ENCODE peak calls at places on chromosomes 3 and 15, in five cellular contexts. Z is tibial nerve, V is osteoblast, P is fibroblast of mammary gland, K is omental fat pad. Q is an unnamed sample.

GRCh38 chr3:56042326-56042951 is 425.8 kb downstream of the ERC2 start:
- DNase-seq in Z (no peak), V (no peak), P (peak; percentile 45), K (no peak), Q (peak; percentile 66)

GRCh38 chr15:45646220-45646619 is 11.4 kb downstream of the SQOR start:
- DNase-seq in Z (no peak), V (peak; percentile 86), P (peak; percentile 59), K (no peak), Q (peak; percentile 16)

GRCh38 chr15:76340802-76341365 is 4.3 kb downstream of the ISL2 start:
- DNase-seq in Z (no peak), V (peak; percentile 87), P (no peak), K (no peak), Q (no peak)

GRCh38 chr15:59668571-59668970 is 11.3 kb upstream of the GTF2A2 start:
- DNase-seq in Z (no peak), V (no peak), P (no peak), K (no peak), Q (no peak)

GRCh38 chr3:195187609-195188529 is 83.1 kb downstream of the XXYLT1 start:
- DNase-seq in Z (no peak), V (no peak), P (peak; percentile 68), K (no peak), Q (peak; percentile 64)

GRCh38 chr3:72255191-72255590 is 470.2 kb upstream of the PROK2 start:
- DNase-seq in Z (no peak), V (no peak), P (peak; percentile 31), K (no peak), Q (peak; percentile 29)

GRCh38 chr15:67824157-67824899 is 981 bp upstream of the SKOR1 start:
- DNase-seq in Z (no peak), V (no peak), P (no peak), K (no peak), Q (no peak)

GRCh38 chr15:48652510-48653076 is 7.1 kb upstream of the FBN1 start:
- DNase-seq in Z (no peak), V (no peak), P (no peak), K (no peak), Q (no peak)

GRCh38 chr15:85615930-85616329 is 178.8 kb downstream of the KLHL25 start:
- DNase-seq in Z (no peak), V (no peak), P (peak; percentile 81), K (no peak), Q (peak; percentile 59)

GRCh38 chr15:80709542-80709941 is 14.4 kb downstream of the ABHD17C start:
- DNase-seq in Z (no peak), V (peak; percentile 29), P (no peak), K (no peak), Q (no peak)

GRCh38 chr3:198080521-198081384 is 120.7 kb downstream of the LMLN start:
- DNase-seq in Z (no peak), V (peak; percentile 91), P (peak; percentile 51), K (peak; percentile 30), Q (peak; percentile 66)

GRCh38 chr3:13015286-13016082 is 57.7 kb downstream of the IQSEC1 start:
- DNase-seq in Z (no peak), V (peak; percentile 65), P (no peak), K (no peak), Q (no peak)

GRCh38 chr3:127730666-127731294 is 58.0 kb downstream of the ABTB1 start:
- DNase-seq in Z (no peak), V (no peak), P (no peak), K (no peak), Q (no peak)

GRCh38 chr3:187139126-187139894 is at the start of gene RPL39L:
- DNase-seq in Z (peak; percentile 54), V (peak; percentile 98), P (peak; percentile 78), K (peak; percentile 46), Q (peak; percentile 89)

GRCh38 chr15:22980189-22981136 is at the start of gene CYFIP1:
- DNase-seq in Z (peak; percentile 69), V (peak; percentile 100), P (peak; percentile 80), K (peak; percentile 44), Q (peak; percentile 84)

GRCh38 chr3:113053169-113053568 is 62.4 kb downstream of the GTPBP8 start:
- DNase-seq in Z (no peak), V (no peak), P (no peak), K (no peak), Q (no peak)

GRCh38 chr3:102182162-102182561 is 252.7 kb upstream of the ZPLD1 start:
- DNase-seq in Z (no peak), V (no peak), P (no peak), K (no peak), Q (peak; percentile 56)

GRCh38 chr3:67094769-67095168 is 96.7 kb downstream of the KBTBD8 start:
- DNase-seq in Z (no peak), V (no peak), P (peak; percentile 14), K (no peak), Q (no peak)

GRCh38 chr3:122572940-122573412 is 4.5 kb upstream of the PARP15 start:
- DNase-seq in Z (no peak), V (no peak), P (peak; percentile 65), K (no peak), Q (peak; percentile 30)

GRCh38 chr15:91496754-91497691 is 356.5 kb upstream of the SLCO3A1 start:
- DNase-seq in Z (no peak), V (no peak), P (no peak), K (no peak), Q (no peak)

GRCh38 chr15:80550910-80551265 is 144.2 kb upstream of the ABHD17C start:
- DNase-seq in Z (no peak), V (no peak), P (peak; percentile 73), K (no peak), Q (no peak)

GRCh38 chr3:192212335-192212734 is 515.0 kb downstream of the FGF12 start:
- DNase-seq in Z (no peak), V (no peak), P (no peak), K (no peak), Q (no peak)
- TF ChIP-seq CTCF in Z (no peak), V (no peak), P (no peak), K (no peak), Q (peak; percentile 31)

DNA sequence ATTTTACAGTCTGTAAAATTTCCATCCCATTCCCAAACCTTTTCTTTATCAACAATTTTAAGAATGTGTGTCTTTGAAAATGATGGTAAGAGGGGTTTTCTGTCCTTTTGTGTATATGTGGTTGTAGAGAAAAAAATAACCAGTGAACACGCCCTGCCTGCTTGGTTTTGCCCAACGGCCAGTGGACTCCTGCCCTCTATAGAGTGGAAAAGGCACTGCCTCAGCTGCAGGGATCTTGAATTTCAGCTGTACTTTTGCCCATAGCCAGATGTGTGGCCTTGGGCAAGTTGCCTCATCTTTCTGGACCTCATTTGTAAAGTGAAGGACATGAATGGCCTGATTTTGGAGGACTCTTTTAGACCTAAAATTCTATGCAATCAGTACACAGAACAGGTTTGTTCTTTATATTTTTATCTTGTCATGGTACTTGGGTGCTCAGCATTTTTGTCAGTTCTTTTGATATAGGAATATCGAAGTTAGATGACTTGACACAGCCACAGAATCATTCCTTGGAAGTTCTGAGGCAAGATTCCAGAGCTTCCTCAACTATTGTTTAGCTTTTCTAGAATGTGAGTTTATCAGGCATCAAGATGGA is 81.0 kb downstream of the CLDN11 start:
- DNase-seq in Z (no peak), V (peak; percentile 90), P (peak; percentile 85), K (no peak), Q (peak; percentile 56)
- TF ChIP-seq CTCF in Z (peak; percentile 36), V (peak; percentile 70), P (peak; percentile 92), K (no peak), Q (peak; percentile 78)

DNA sequence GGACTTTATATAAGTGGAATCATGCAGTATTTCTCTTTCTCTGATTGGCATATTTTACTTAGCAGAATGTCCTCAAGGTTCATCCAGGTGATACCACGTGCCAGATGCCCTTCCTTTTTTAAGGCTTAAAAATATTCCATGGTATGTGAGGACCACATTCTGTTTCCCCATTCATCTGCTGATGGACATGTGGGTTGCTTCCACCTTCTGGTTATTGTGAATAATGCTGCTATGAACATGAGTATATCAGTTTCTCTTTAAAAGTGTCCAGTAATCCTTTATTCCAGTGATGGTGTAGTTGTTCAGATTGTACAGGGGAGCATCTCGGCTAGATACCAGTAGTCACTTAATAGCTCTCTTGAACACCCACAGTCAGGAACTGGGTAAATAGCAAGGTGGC is 50.4 kb upstream of the ATG7 start:
- DNase-seq in Z (no peak), V (no peak), P (no peak), K (no peak), Q (no peak)
- TF ChIP-seq CTCF in Z (no peak), V (peak; percentile 47), P (peak; percentile 14), K (no peak), Q (peak; percentile 24)

DNA sequence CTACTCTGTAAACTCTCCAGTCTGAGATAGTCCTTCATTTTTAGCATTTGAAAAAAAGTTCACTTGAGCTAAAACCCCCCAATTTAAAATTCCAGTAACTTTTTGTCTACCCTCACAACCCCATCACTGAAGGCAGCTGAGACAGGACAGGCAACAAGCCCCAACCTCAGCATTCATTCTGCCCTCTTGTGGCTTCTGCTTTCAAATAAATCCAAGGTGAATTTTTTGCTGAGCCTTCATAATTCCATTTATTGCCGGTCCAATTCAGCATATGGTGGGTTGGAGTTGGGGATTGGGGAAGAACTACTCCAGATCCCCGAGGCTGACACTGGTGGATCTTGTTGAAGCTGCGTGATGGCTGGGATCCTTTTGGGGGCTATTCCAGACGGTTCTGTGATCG is 88.4 kb upstream of the THRB start:
- DNase-seq in Z (no peak), V (no peak), P (peak; percentile 52), K (no peak), Q (no peak)
- TF ChIP-seq CTCF in Z (peak; percentile 6), V (no peak), P (peak; percentile 46), K (no peak), Q (peak; percentile 17)

GRCh38 chr3:124398594-124398993 is 331.7 kb upstream of the UMPS start:
- DNase-seq in Z (no peak), V (no peak), P (no peak), K (no peak), Q (no peak)

GRCh38 chr3:124396397-124396796 is 333.9 kb upstream of the UMPS start:
- DNase-seq in Z (no peak), V (no peak), P (no peak), K (no peak), Q (no peak)

GRCh38 chr3:124395165-124395564 is 335.1 kb upstream of the UMPS start:
- DNase-seq in Z (no peak), V (no peak), P (no peak), K (no peak), Q (no peak)

GRCh38 chr3:124395584-124396340 is 334.5 kb upstream of the UMPS start:
- DNase-seq in Z (no peak), V (peak; percentile 30), P (peak; percentile 33), K (no peak), Q (no peak)

GRCh38 chr3:124397088-124397487 is 333.2 kb upstream of the UMPS start:
- DNase-seq in Z (no peak), V (no peak), P (no peak), K (no peak), Q (no peak)
- TF ChIP-seq CTCF in Z (no peak), V (no peak), P (no peak), K (no peak), Q (no peak)

Q was measured in astrocyte of the spinal cord.